ENCODE peak calls at places on chromosomes 16 and 17, in five cellular contexts. M is A549, L is stomach, E is transverse colon, O is tibial nerve. K is an unnamed sample.

GRCh38 chr17:64326420-64327054 is 63.5 kb upstream of the TEX2 start:
- DNase-seq in M (no peak), E (peak; percentile 18), O (peak; percentile 47), L (peak; percentile 44), K (peak; percentile 91)

GRCh38 chr17:80559688-80560290 is 15.2 kb downstream of the RPTOR start:
- DNase-seq in E (no peak), M (no peak), L (no peak), O (no peak), K (no peak)

GRCh38 chr17:43976956-43977837 is 23.5 kb upstream of the PYY start:
- DNase-seq in O (no peak), M (no peak), L (no peak), E (no peak), K (no peak)

GRCh38 chr17:70375813-70376448 is 206.6 kb downstream of the KCNJ2 start:
- DNase-seq in M (no peak), O (no peak), E (no peak), L (no peak), K (no peak)

GRCh38 chr16:25493136-25493811 is 198.5 kb upstream of the HS3ST4 start:
- DNase-seq in O (no peak), M (no peak), L (no peak), E (no peak), K (no peak)

GRCh38 chr17:19904924-19905323 is 37.2 kb upstream of the ULK2 start:
- DNase-seq in E (peak; percentile 24), L (no peak), O (peak; percentile 30), M (no peak), K (no peak)

GRCh38 chr16:88052661-88053060 is 101.4 kb downstream of the BANP start:
- DNase-seq in L (no peak), O (no peak), M (no peak), E (no peak), K (no peak)

GRCh38 chr17:75679706-75680201 is 12.6 kb downstream of the SAP30BP start:
- DNase-seq in L (peak; percentile 72), M (peak; percentile 83), O (peak; percentile 41), E (peak; percentile 60), K (peak; percentile 73)

GRCh38 chr17:74552037-74552436 is 6.1 kb upstream of the CD300C start:
- DNase-seq in M (no peak), E (no peak), L (no peak), O (no peak), K (no peak)

GRCh38 chr16:84360170-84360569 is 8.2 kb upstream of the ATP2C2 start:
- DNase-seq in O (no peak), M (no peak), E (no peak), L (no peak), K (no peak)

GRCh38 chr17:2782030-2782429 is 14.2 kb upstream of the RAP1GAP2 start:
- DNase-seq in M (no peak), O (no peak), L (no peak), E (no peak), K (no peak)

GRCh38 chr17:45052052-45052772 is 780 bp upstream of the DCAKD start:
- DNase-seq in M (no peak), O (no peak), L (peak; percentile 53), E (peak; percentile 68), K (peak; percentile 87)

GRCh38 chr17:58357312-58358297 is 5.6 kb upstream of the SUPT4H1 start:
- DNase-seq in L (no peak), O (no peak), E (no peak), M (no peak), K (peak; percentile 52)

GRCh38 chr16:76879420-76879819 is 311.6 kb upstream of the MON1B start:
- DNase-seq in M (no peak), L (no peak), O (no peak), E (no peak), K (no peak)

GRCh38 chr16:24721830-24722238 is 7.6 kb upstream of the TNRC6A start:
- DNase-seq in O (no peak), M (no peak), L (no peak), E (no peak), K (no peak)

GRCh38 chr17:65855245-65855644 is 293.8 kb upstream of the AXIN2 start:
- DNase-seq in M (peak; percentile 28), L (no peak), E (no peak), O (no peak), K (no peak)

GRCh38 chr16:83698964-83699363 is 108.8 kb upstream of the HSBP1 start:
- DNase-seq in L (no peak), O (no peak), M (no peak), E (no peak), K (no peak)

GRCh38 chr16:27066655-27067054 is at the start of gene C16orf82:
- DNase-seq in M (no peak), O (no peak), E (no peak), L (no peak), K (no peak)

GRCh38 chr17:50048988-50049387 is 6.9 kb upstream of the ITGA3 start:
- DNase-seq in E (no peak), O (no peak), M (no peak), L (no peak), K (no peak)

GRCh38 chr17:66755101-66755943 is 79.6 kb upstream of the CACNG5 start:
- DNase-seq in O (no peak), M (no peak), L (no peak), E (peak; percentile 11), K (peak; percentile 24)

GRCh38 chr17:15510361-15510760 is 42.9 kb upstream of the CDRT4 start:
- DNase-seq in O (no peak), L (no peak), M (no peak), E (no peak), K (no peak)

GRCh38 chr16:351804-352520 is 561 bp downstream of the AXIN1 start:
- DNase-seq in M (no peak), E (peak; percentile 46), L (no peak), O (no peak), K (no peak)

GRCh38 chr16:88500255-88500661 is 47.2 kb downstream of the ZFPM1 start:
- DNase-seq in M (no peak), L (peak; percentile 74), O (no peak), E (no peak), K (peak; percentile 72)

GRCh38 chr17:70603226-70603625 is 433.9 kb downstream of the KCNJ2 start:
- DNase-seq in E (no peak), O (no peak), M (no peak), L (no peak), K (no peak)

GRCh38 chr16:56382901-56383355 is 42.4 kb downstream of the AMFR start:
- DNase-seq in M (peak; percentile 34), L (no peak), E (no peak), O (no peak), K (no peak)

GRCh38 chr17:76268991-76269981 is 4.1 kb downstream of the UBALD2 start:
- DNase-seq in O (no peak), L (no peak), M (no peak), E (no peak), K (no peak)

GRCh38 chr16:64846966-64847365 is 274.9 kb downstream of the CDH11 start:
- DNase-seq in M (no peak), E (no peak), L (no peak), O (no peak), K (no peak)
- TF ChIP-seq POLR2A in M (no peak), E (no peak), L (no peak), O (no peak), K (no peak)

DNA sequence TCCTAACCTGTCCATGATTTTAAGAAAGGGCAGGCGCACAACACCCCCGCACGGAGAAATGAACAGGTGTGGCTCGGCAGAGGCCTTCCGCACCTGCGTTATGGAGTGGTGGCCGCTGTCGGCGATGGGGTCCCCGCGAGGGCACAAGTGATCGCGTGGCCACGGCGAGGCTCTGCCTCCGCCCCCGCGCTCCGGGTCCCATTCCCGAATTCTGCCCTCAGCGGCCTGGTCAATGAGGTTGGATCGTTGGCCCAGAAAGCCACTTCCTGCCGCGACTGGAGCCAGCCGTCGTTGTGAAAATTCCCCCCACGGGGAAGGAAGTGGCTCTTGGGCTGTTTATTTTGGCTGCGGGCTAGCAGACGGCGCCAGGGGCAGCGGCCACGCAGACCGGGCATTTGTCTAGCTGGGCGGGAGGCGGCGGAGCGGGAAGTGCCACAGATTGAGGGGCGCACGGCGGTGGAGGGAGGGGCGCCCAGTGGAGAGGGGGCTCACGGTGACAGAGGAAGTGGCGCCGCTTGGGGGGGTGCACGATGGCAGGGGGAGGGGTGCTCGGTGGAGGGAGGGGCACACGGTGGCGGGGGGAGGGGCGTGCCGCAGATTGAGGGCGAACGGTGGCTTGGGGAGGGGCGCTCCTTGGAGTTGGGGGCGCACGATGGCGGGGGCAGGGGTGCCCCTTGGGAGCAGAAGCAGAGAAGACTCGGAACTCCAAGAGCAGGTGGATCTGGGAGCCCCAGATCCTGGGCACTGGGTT is 25.0 kb downstream of the MRC2 start:
- DNase-seq in E (peak; percentile 46), O (no peak), L (peak; percentile 73), M (peak; percentile 48), K (peak; percentile 78)
- TF ChIP-seq EP300 in E (no peak), O (no peak), L (no peak), M (no peak), K (peak; percentile 16)

GRCh38 chr17:42136654-42137051 is 14.0 kb downstream of the HSPB9 start:
- DNase-seq in E (no peak), L (no peak), M (no peak), O (no peak), K (no peak)
- H3K4me1 ChIP-seq in E (peaks cover 30% of the 10 kb centered on the region), L (peaks cover 90% of the 10 kb centered on the region), M (peaks cover 37% of the 10 kb centered on the region), O (no peaks in the 10 kb centered on the region), K (peaks cover 81% of the 10 kb centered on the region)

GRCh38 chr16:1940273-1941161 is 2.5 kb downstream of the MSRB1 start:
- DNase-seq in M (no peak), O (no peak), L (no peak), E (peak; percentile 47), K (no peak)
- TF ChIP-seq POLR2A in M (no peak), O (no peak), L (no peak), E (no peak), K (no peak)

K was measured in upper lobe of left lung.